ENCODE peak calls at places on chromosomes 5 and 9, in six cellular contexts. E, L, Y, Z, M and J are unnamed samples.

GRCh38 chr5:95799181-95799835 is 23.2 kb downstream of the GLRX start:
- DNase-seq in E (no peak), L (no peak), Y (no peak), Z (no peak), M (no peak), J (no peak)

GRCh38 chr5:157785781-157786180 is 42.3 kb downstream of the LSM11 start:
- DNase-seq in E (no peak), L (no peak), Y (no peak), Z (no peak), M (no peak), J (no peak)

GRCh38 chr5:9338796-9339195 is 207.1 kb downstream of the SEMA5A start:
- DNase-seq in E (no peak), L (no peak), Y (no peak), Z (no peak), M (no peak), J (no peak)

GRCh38 chr9:69548676-69549075 is 123.5 kb downstream of the APBA1 start:
- DNase-seq in E (no peak), L (no peak), Y (no peak), Z (no peak), M (no peak), J (no peak)

GRCh38 chr5:138849439-138849838 is 25.7 kb downstream of the LRRTM2 start:
- DNase-seq in E (no peak), L (no peak), Y (no peak), Z (no peak), M (no peak), J (no peak)

GRCh38 chr5:96036301-96036700 is 74.7 kb upstream of the ELL2 start:
- DNase-seq in E (no peak), L (no peak), Y (no peak), Z (no peak), M (no peak), J (no peak)

GRCh38 chr5:33981408-33982171 is 2.9 kb downstream of the SLC45A2 start:
- DNase-seq in E (no peak), L (no peak), Y (no peak), Z (no peak), M (no peak), J (no peak)

GRCh38 chr9:37727002-37727401 is 26.6 kb upstream of the TRMT10B start:
- DNase-seq in E (no peak), L (no peak), Y (peak; percentile 54), Z (no peak), M (no peak), J (no peak)

GRCh38 chr5:35855221-35855620 is 1.5 kb upstream of the IL7R start:
- DNase-seq in E (no peak), L (no peak), Y (no peak), Z (no peak), M (no peak), J (no peak)

GRCh38 chr9:131477367-131477766 is 25.4 kb upstream of the POMT1 start:
- DNase-seq in E (no peak), L (no peak), Y (no peak), Z (no peak), M (no peak), J (no peak)

GRCh38 chr9:131474711-131475110 is 28.0 kb upstream of the POMT1 start:
- DNase-seq in E (no peak), L (no peak), Y (no peak), Z (no peak), M (no peak), J (no peak)

GRCh38 chr9:131475111-131475955 is 27.4 kb upstream of the POMT1 start:
- DNase-seq in E (no peak), L (no peak), Y (no peak), Z (no peak), M (no peak), J (no peak)

GRCh38 chr9:131476777-131477345 is 25.9 kb upstream of the POMT1 start:
- DNase-seq in E (peak; percentile 50), L (no peak), Y (no peak), Z (no peak), M (no peak), J (no peak)

GRCh38 chr9:131475956-131476776 is 26.6 kb upstream of the POMT1 start:
- DNase-seq in E (peak; percentile 62), L (no peak), Y (no peak), Z (no peak), M (no peak), J (no peak)
- TF ChIP-seq CTCF in E (peak; percentile 55), L (peak; percentile 65), Y (no peak), Z (no peak), M (no peak), J (peak; percentile 53)

DNA sequence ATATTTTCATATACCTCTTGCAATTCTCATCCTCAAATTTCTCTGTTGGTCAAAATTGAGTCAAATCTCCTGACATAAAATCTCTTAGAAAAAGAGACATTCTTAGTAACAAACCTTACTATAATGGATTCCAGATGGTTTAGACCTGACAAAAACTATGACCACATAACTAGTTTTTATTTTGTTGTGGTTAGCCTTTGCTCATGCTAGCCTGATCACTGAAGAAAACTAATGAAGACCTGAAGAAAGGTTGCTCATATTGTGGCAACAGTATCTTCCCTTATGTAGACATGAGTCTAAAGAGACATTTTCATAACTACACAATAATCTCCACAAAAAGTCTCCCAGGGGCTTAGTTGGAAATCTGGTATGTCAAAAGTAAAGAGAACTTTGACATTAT is 274.1 kb upstream of the TMEM161B start:
- DNase-seq in E (no peak), L (no peak), Y (no peak), Z (no peak), M (no peak), J (no peak)
- TF ChIP-seq CTCF in E (no peak), L (no peak), Y (no peak), Z (no peak), M (no peak), J (no peak)

DNA sequence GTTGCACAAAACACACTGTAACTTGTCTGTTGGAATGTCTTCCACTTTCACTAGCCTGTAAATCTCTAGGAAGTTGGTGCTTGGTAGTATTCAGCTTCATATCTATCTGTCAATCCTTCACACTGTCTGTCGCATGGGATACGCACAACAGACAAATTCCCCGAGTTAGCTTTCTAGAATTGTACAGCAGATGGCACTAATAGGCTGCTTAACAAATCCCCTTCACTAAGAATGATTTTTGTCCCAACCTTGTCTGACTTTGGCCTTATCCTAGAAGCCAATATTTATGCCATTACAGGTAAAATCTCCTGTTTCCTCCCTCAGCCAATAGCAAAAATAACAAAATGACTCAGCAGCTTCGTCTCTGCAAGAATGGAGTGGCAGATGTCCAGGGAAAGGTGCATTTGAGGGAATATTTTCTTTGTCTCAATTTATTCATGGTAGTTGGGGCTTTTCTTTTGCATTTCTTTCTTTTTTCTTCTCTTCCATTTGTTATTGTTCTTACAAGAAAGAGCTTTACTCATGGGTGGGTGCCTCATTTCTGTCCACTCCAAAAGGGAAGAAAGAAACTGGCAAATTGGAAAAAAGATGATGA is 3.1 kb downstream of the NUDT2 start:
- DNase-seq in E (peak; percentile 16), L (peak; percentile 38), Y (no peak), Z (no peak), M (no peak), J (no peak)
- TF ChIP-seq CTCF in E (peak; percentile 76), L (peak; percentile 88), Y (peak; percentile 19), Z (peak; percentile 54), M (no peak), J (peak; percentile 64)

GRCh38 chr9:33165263-33166151 is 1.6 kb downstream of the B4GALT1 start:
- DNase-seq in E (no peak), L (peak; percentile 74), Y (peak; percentile 69), Z (peak; percentile 83), M (no peak), J (no peak)

GRCh38 chr9:33167949-33168535 is 906 bp upstream of the B4GALT1 start:
- DNase-seq in E (no peak), L (no peak), Y (no peak), Z (peak; percentile 38), M (no peak), J (peak; percentile 15)

GRCh38 chr9:33168941-33169544 is 1.9 kb upstream of the B4GALT1 start:
- DNase-seq in E (no peak), L (no peak), Y (no peak), Z (no peak), M (no peak), J (peak; percentile 19)

GRCh38 chr9:33166263-33167083 is 663 bp downstream of the B4GALT1 start:
- DNase-seq in E (peak; percentile 50), L (no peak), Y (peak; percentile 48), Z (peak; percentile 64), M (peak; percentile 55), J (no peak)

GRCh38 chr9:33167084-33167948 is at the start of gene B4GALT1:
- DNase-seq in E (peak; percentile 89), L (peak; percentile 97), Y (peak; percentile 96), Z (peak; percentile 97), M (peak; percentile 95), J (peak; percentile 98)
- TF ChIP-seq CTCF in E (no peak), L (no peak), Y (no peak), Z (no peak), M (no peak), J (no peak)

GRCh38 chr9:3646226-3646625 is 120.4 kb upstream of the RFX3 start:
- DNase-seq in E (peak; percentile 45), L (no peak), Y (no peak), Z (no peak), M (no peak), J (no peak)

GRCh38 chr9:3648266-3648665 is 122.5 kb upstream of the RFX3 start:
- DNase-seq in E (no peak), L (no peak), Y (no peak), Z (no peak), M (no peak), J (no peak)

GRCh38 chr9:3650994-3651622 is 125.3 kb upstream of the RFX3 start:
- DNase-seq in E (no peak), L (no peak), Y (no peak), Z (no peak), M (no peak), J (no peak)

GRCh38 chr9:3648722-3649121 is 122.9 kb upstream of the RFX3 start:
- DNase-seq in E (no peak), L (no peak), Y (no peak), Z (no peak), M (no peak), J (no peak)

GRCh38 chr9:3647652-3648051 is 121.9 kb upstream of the RFX3 start:
- DNase-seq in E (no peak), L (no peak), Y (no peak), Z (no peak), M (no peak), J (no peak)
- TF ChIP-seq CTCF in E (no peak), L (no peak), Y (no peak), Z (no peak), M (no peak), J (no peak)

GRCh38 chr9:107485451-107486043 is 4.0 kb downstream of the KLF4 start:
- DNase-seq in E (no peak), L (no peak), Y (no peak), Z (peak; percentile 48), M (no peak), J (no peak)
- TF ChIP-seq CTCF in E (no peak), L (no peak), Y (no peak), Z (no peak), M (no peak), J (no peak)